ENCODE peak calls at places on chromosomes 11 and 22, in six cellular contexts. Y is GDM1; S is stimulated activated CD4-positive, alpha-beta T cell treated with anti-CD3 and anti-CD28 coated beads, TNF-alpha, amount 100 ng/mL, for 4 hours; F is CD8-positive, alpha-beta T cell; Q is islet precursor cell; L is NCI-H1694. K is an unnamed sample.

GRCh38 chr11:31641477-31642062 is 132.0 kb downstream of the ELP4 start:
- DNase-seq in Y (no peak), S (no peak), F (no peak), L (peak; percentile 78), Q (peak; percentile 61), K (no peak)

GRCh38 chr11:115168686-115169085 is 335.5 kb downstream of the CADM1 start:
- DNase-seq in L (no peak), S (no peak), Q (no peak), Y (no peak), F (no peak), K (no peak)

GRCh38 chr22:39316440-39317083 is 2.9 kb downstream of the RPL3 start:
- DNase-seq in F (peak; percentile 69), Q (peak; percentile 92), Y (peak; percentile 64), L (peak; percentile 60), S (peak; percentile 63), K (peak; percentile 68)

GRCh38 chr11:16612234-16612571 is 126.2 kb upstream of the C11orf58 start:
- DNase-seq in Y (no peak), S (no peak), Q (no peak), F (no peak), L (no peak), K (no peak)

GRCh38 chr11:44600739-44601416 is 35.4 kb downstream of the CD82 start:
- DNase-seq in F (no peak), L (peak; percentile 93), Q (no peak), Y (no peak), S (no peak), K (no peak)

GRCh38 chr22:33652596-33652995 is 267.7 kb downstream of the LARGE1 start:
- DNase-seq in Q (peak; percentile 81), S (no peak), F (no peak), L (no peak), Y (no peak), K (no peak)

GRCh38 chr11:16346975-16347374 is 9.4 kb downstream of the SOX6 start:
- DNase-seq in S (no peak), Q (peak; percentile 79), L (no peak), F (no peak), Y (no peak), K (no peak)

GRCh38 chr11:93123351-93123898 is 74.4 kb downstream of the SLC36A4 start:
- DNase-seq in L (no peak), Y (no peak), Q (no peak), F (no peak), S (no peak), K (no peak)

GRCh38 chr11:36628765-36629199 is 30.7 kb upstream of the RAG2 start:
- DNase-seq in F (no peak), S (no peak), Y (no peak), L (no peak), Q (peak; percentile 65), K (no peak)

GRCh38 chr22:24542641-24543040 is 12.3 kb downstream of the GUCD1 start:
- DNase-seq in S (no peak), L (peak; percentile 44), Y (no peak), F (no peak), Q (no peak), K (no peak)

GRCh38 chr11:72588656-72589410 is 85.4 kb downstream of the PDE2A start:
- DNase-seq in Y (no peak), F (no peak), Q (no peak), L (no peak), S (no peak), K (no peak)

GRCh38 chr22:17158176-17158567 is 905 bp downstream of the HDHD5 start:
- DNase-seq in S (no peak), L (no peak), Y (no peak), F (no peak), Q (no peak), K (no peak)

GRCh38 chr11:134599180-134599810 is 187.3 kb upstream of the B3GAT1 start:
- DNase-seq in S (no peak), Q (peak; percentile 27), F (no peak), L (no peak), Y (no peak), K (no peak)

GRCh38 chr11:129593098-129593497 is 217.4 kb downstream of the BARX2 start:
- DNase-seq in L (no peak), Y (no peak), F (no peak), S (no peak), Q (peak; percentile 83), K (no peak)

GRCh38 chr11:15127341-15127740 is 12.6 kb downstream of the INSC start:
- DNase-seq in Y (no peak), F (no peak), Q (peak; percentile 18), S (no peak), L (no peak), K (no peak)

GRCh38 chr11:8652140-8652539 is 30.3 kb downstream of the TRIM66 start:
- DNase-seq in F (no peak), Y (no peak), Q (no peak), S (no peak), L (no peak), K (no peak)

GRCh38 chr11:7088921-7089320 is at the start of gene RBMXL2:
- DNase-seq in Y (no peak), L (no peak), S (no peak), Q (no peak), F (no peak), K (no peak)

GRCh38 chr22:37634505-37635002 is 4.9 kb upstream of the SH3BP1 start:
- DNase-seq in L (no peak), F (no peak), S (no peak), Y (no peak), Q (no peak), K (no peak)

GRCh38 chr11:16000065-16000464 is 356.3 kb downstream of the SOX6 start:
- DNase-seq in S (no peak), Q (no peak), F (no peak), Y (no peak), L (no peak), K (no peak)

GRCh38 chr11:126585388-126586302 is 230.2 kb downstream of the ST3GAL4 start:
- DNase-seq in Q (peak; percentile 81), Y (no peak), L (peak; percentile 81), S (no peak), F (no peak), K (no peak)

GRCh38 chr11:94934362-94934761 is 39.0 kb downstream of the CWC15 start:
- DNase-seq in F (no peak), L (no peak), S (no peak), Y (no peak), Q (no peak), K (no peak)

GRCh38 chr11:74731301-74732094 is at the start of gene CHRDL2:
- DNase-seq in S (no peak), Q (peak; percentile 64), L (no peak), F (no peak), Y (no peak), K (no peak)

K was measured in activated T-helper 9 cell treated with anti-CD3 and anti-CD28 coated beads, Interleukin-2, amount 50 U/mL, for 16 hours.